ENCODE peak calls at places on chromosomes 4 and X, in five cellular contexts. P is progenitor cell of endocrine pancreas, R is AG08395, S is dermis blood vessel endothelial cell, V is left lobe of liver. L is an unnamed sample.

GRCh38 chr4:153495480-153496206 is 29.5 kb downstream of the TMEM131L start:
- DNase-seq in V (no peak), R (no peak), S (no peak), P (no peak), L (no peak)

GRCh38 chrX:23797371-23798128 is 14.6 kb downstream of the SAT1 start:
- DNase-seq in R (no peak), S (no peak), V (no peak), P (no peak), L (no peak)

GRCh38 chrX:119234931-119235555 is 1.0 kb upstream of the PGRMC1 start:
- DNase-seq in P (no peak), R (no peak), S (no peak), V (no peak), L (no peak)

GRCh38 chrX:95152810-95153209 is 1478.8 kb downstream of the FAM133A start:
- DNase-seq in R (no peak), P (no peak), S (no peak), V (no peak), L (no peak)

GRCh38 chr4:129138762-129139496 is 43.0 kb downstream of the C4orf33 start:
- DNase-seq in P (no peak), R (no peak), S (no peak), V (no peak), L (no peak)

GRCh38 chr4:169854090-169854489 is 96.3 kb upstream of the HPF1 start:
- DNase-seq in P (no peak), S (no peak), R (no peak), V (no peak), L (no peak)

GRCh38 chr4:7196731-7197130 is 4.4 kb downstream of the SORCS2 start:
- DNase-seq in R (no peak), P (no peak), S (no peak), V (no peak), L (no peak)

GRCh38 chrX:109270580-109271484 is 211.1 kb downstream of the GUCY2F start:
- DNase-seq in V (no peak), S (no peak), P (no peak), R (no peak), L (no peak)

GRCh38 chr4:120694973-120695372 is 227.6 kb downstream of the PRDM5 start:
- DNase-seq in S (peak; percentile 64), R (peak; percentile 5), P (no peak), V (no peak), L (no peak)

GRCh38 chr4:73856518-73856917 is 3.4 kb downstream of the PF4V1 start:
- DNase-seq in P (no peak), V (no peak), R (peak; percentile 31), S (peak; percentile 64), L (no peak)

GRCh38 chrX:68589372-68589753 is 58.1 kb upstream of the STARD8 start:
- DNase-seq in S (no peak), V (no peak), P (no peak), R (no peak), L (no peak)

GRCh38 chrX:125202486-125203378 is 116.9 kb upstream of the TEX13C start:
- DNase-seq in R (no peak), P (no peak), S (no peak), V (no peak), L (no peak)

GRCh38 chr4:162920649-162921048 is 246.0 kb downstream of the NAF1 start:
- DNase-seq in S (no peak), P (no peak), V (no peak), R (no peak), L (no peak)

GRCh38 chrX:97860206-97860605 is 976.5 kb downstream of the RPA4 start:
- DNase-seq in P (no peak), R (no peak), V (no peak), S (peak; percentile 3), L (no peak)

GRCh38 chr4:174408841-174409552 is 113.3 kb downstream of the HPGD start:
- DNase-seq in S (no peak), P (no peak), V (no peak), R (no peak), L (no peak)

GRCh38 chrX:153780678-153781427 is at the start of gene SRPK3:
- DNase-seq in S (peak; percentile 12), V (no peak), P (no peak), R (peak; percentile 43), L (no peak)

GRCh38 chr4:41384992-41385391 is 128.3 kb downstream of the UCHL1 start:
- DNase-seq in S (peak; percentile 98), P (no peak), R (no peak), V (peak; percentile 71), L (peak; percentile 82)

GRCh38 chr4:99885063-99885664 is 9.1 kb downstream of the LAMTOR3 start:
- DNase-seq in P (no peak), V (no peak), S (peak; percentile 53), R (peak; percentile 18), L (no peak)

GRCh38 chr4:40530961-40531635 is 98.6 kb downstream of the RBM47 start:
- DNase-seq in V (no peak), P (no peak), R (no peak), S (no peak), L (no peak)

L was measured in right lobe of liver.